ENCODE peak calls at places on chromosomes 2 and 18, in seven cellular contexts. V is HEK293T; G is AG20443; I is stimulated activated CD8-positive, alpha-beta memory T cell treated with anti-CD3 and anti-CD28 coated beads, Interleukin-2, amount 100 ng/mL, for 48 hours; Z is T follicular helper cell; F is heart left ventricle; T is tibial nerve. Y is an unnamed sample.

GRCh38 chr2:20215183-20216040 is 9.5 kb downstream of the SDC1 start:
- DNase-seq in V (no peak), G (no peak), I (no peak), Z (no peak), F (peak; percentile 4), T (no peak), Y (no peak)

GRCh38 chr2:135662088-135662487 is 79.6 kb upstream of the UBXN4 start:
- DNase-seq in V (no peak), G (no peak), I (no peak), Z (no peak), F (no peak), T (no peak), Y (no peak)

GRCh38 chr2:10930731-10931516 is 19.2 kb downstream of the KCNF1 start:
- DNase-seq in V (no peak), G (no peak), I (no peak), Z (no peak), F (no peak), T (no peak), Y (no peak)

GRCh38 chr2:148644885-148645134 is 259 bp downstream of the EPC2 start:
- DNase-seq in V (no peak), G (peak; percentile 70), I (no peak), Z (no peak), F (no peak), T (no peak), Y (no peak)

GRCh38 chr18:10444314-10445006 is 10.0 kb upstream of the APCDD1 start:
- DNase-seq in V (no peak), G (no peak), I (no peak), Z (no peak), F (no peak), T (no peak), Y (no peak)

GRCh38 chr2:134327367-134327766 is 73.5 kb downstream of the MGAT5 start:
- DNase-seq in V (no peak), G (peak; percentile 16), I (no peak), Z (no peak), F (no peak), T (no peak), Y (no peak)

GRCh38 chr2:206616141-206616540 is 26.1 kb upstream of the FAM237A start:
- DNase-seq in V (no peak), G (no peak), I (no peak), Z (no peak), F (no peak), T (no peak), Y (no peak)

GRCh38 chr2:107448160-107448559 is 378.5 kb upstream of the RGPD4 start:
- DNase-seq in V (no peak), G (no peak), I (no peak), Z (no peak), F (no peak), T (no peak), Y (no peak)

GRCh38 chr2:113167115-113167932 is 6.4 kb upstream of the PSD4 start:
- DNase-seq in V (peak; percentile 6), G (peak; percentile 56), I (no peak), Z (no peak), F (no peak), T (no peak), Y (no peak)

GRCh38 chr18:24246143-24246542 is 107.3 kb downstream of the CABYR start:
- DNase-seq in V (no peak), G (no peak), I (no peak), Z (no peak), F (no peak), T (no peak), Y (no peak)

GRCh38 chr2:41879367-41879871 is 168.4 kb upstream of the PKDCC start:
- DNase-seq in V (no peak), G (no peak), I (no peak), Z (no peak), F (no peak), T (no peak), Y (no peak)

GRCh38 chr18:74485860-74486849 is 10.0 kb upstream of the CNDP2 start:
- DNase-seq in V (no peak), G (no peak), I (no peak), Z (no peak), F (no peak), T (no peak), Y (peak; percentile 31)

GRCh38 chr2:241261628-241262027 is 53.8 kb downstream of the HDLBP start:
- DNase-seq in V (no peak), G (no peak), I (no peak), Z (no peak), F (no peak), T (no peak), Y (no peak)

GRCh38 chr2:63862802-63863201 is 21.1 kb downstream of the UGP2 start:
- DNase-seq in V (no peak), G (no peak), I (no peak), Z (no peak), F (no peak), T (no peak), Y (no peak)

GRCh38 chr18:10365021-10365420 is 89.4 kb upstream of the APCDD1 start:
- DNase-seq in V (no peak), G (no peak), I (no peak), Z (no peak), F (no peak), T (no peak), Y (no peak)

GRCh38 chr18:64659186-64659585 is 510.3 kb upstream of the LINC00305 start:
- DNase-seq in V (no peak), G (no peak), I (no peak), Z (no peak), F (no peak), T (no peak), Y (no peak)

GRCh38 chr2:207467716-207468347 is 61.9 kb upstream of the CREB1 start:
- DNase-seq in V (no peak), G (peak; percentile 73), I (no peak), Z (no peak), F (no peak), T (no peak), Y (no peak)

GRCh38 chr18:63970803-63971191 is 916 bp downstream of the SERPINB8 start:
- DNase-seq in V (no peak), G (peak; percentile 80), I (no peak), Z (no peak), F (peak; percentile 52), T (peak; percentile 26), Y (peak; percentile 82)

GRCh38 chr2:66563473-66563872 is 128.5 kb downstream of the MEIS1 start:
- DNase-seq in V (no peak), G (no peak), I (no peak), Z (no peak), F (no peak), T (no peak), Y (no peak)

Y was measured in right cardiac atrium.